ENCODE peak calls at places on chromosomes 16 and 17, in seven cellular contexts. One of them, this sample, is unnamed.

GRCh38 chr16:81514568-81515258 is 70.1 kb downstream of the CMIP start:
- DNase-seq in HCT116: no peak
- DNase-seq in H1: no peak
- DNase-seq in SK-N-SH: no peak
- DNase-seq in GM12878: no peak
- DNase-seq in K562: no peak
- DNase-seq in HepG2: no peak
- DNase-seq in this sample: no peak

GRCh38 chr16:89971495-89972243 is 23.1 kb downstream of the DEF8 start:
- DNase-seq in HCT116: no peak
- DNase-seq in H1: no peak
- DNase-seq in SK-N-SH: no peak
- DNase-seq in GM12878: no peak
- DNase-seq in K562: no peak
- DNase-seq in HepG2: no peak
- DNase-seq in this sample: no peak

GRCh38 chr17:81285894-81286293 is 9.2 kb downstream of the SLC38A10 start:
- DNase-seq in HCT116: no peak
- DNase-seq in H1: no peak
- DNase-seq in SK-N-SH: no peak
- DNase-seq in GM12878: no peak
- DNase-seq in K562: no peak
- DNase-seq in HepG2: no peak
- DNase-seq in this sample: no peak

GRCh38 chr16:70391881-70392481 is 45.3 kb downstream of the DDX19A start:
- DNase-seq in HCT116: no peak
- DNase-seq in H1: no peak
- DNase-seq in SK-N-SH: no peak
- DNase-seq in GM12878: no peak
- DNase-seq in K562: no peak
- DNase-seq in HepG2: no peak
- DNase-seq in this sample: no peak

GRCh38 chr17:37813753-37814152 is 68.9 kb upstream of the HNF1B start:
- DNase-seq in HCT116: no peak
- DNase-seq in H1: no peak
- DNase-seq in SK-N-SH: no peak
- DNase-seq in GM12878: no peak
- DNase-seq in K562: no peak
- DNase-seq in HepG2: no peak
- DNase-seq in this sample: no peak

GRCh38 chr16:3654249-3654991 is at the start of gene DNASE1:
- DNase-seq in HCT116: peak
- DNase-seq in H1: peak
- DNase-seq in SK-N-SH: peak
- DNase-seq in GM12878: peak
- DNase-seq in K562: peak
- DNase-seq in HepG2: peak
- DNase-seq in this sample: peak

GRCh38 chr17:45700171-45701090 is 83.7 kb upstream of the CRHR1 start:
- DNase-seq in HCT116: no peak
- DNase-seq in H1: no peak
- DNase-seq in SK-N-SH: no peak
- DNase-seq in GM12878: no peak
- DNase-seq in K562: no peak
- DNase-seq in HepG2: no peak
- DNase-seq in this sample: no peak

GRCh38 chr17:81509687-81510523 is 2.7 kb downstream of the ACTG1 start:
- DNase-seq in HCT116: no peak
- DNase-seq in H1: no peak
- DNase-seq in SK-N-SH: no peak
- DNase-seq in GM12878: no peak
- DNase-seq in K562: no peak
- DNase-seq in HepG2: no peak
- DNase-seq in this sample: no peak

GRCh38 chr17:61460796-61461585 is 8.8 kb downstream of the TBX4 start:
- DNase-seq in HCT116: no peak
- DNase-seq in H1: peak
- DNase-seq in SK-N-SH: no peak
- DNase-seq in GM12878: no peak
- DNase-seq in K562: no peak
- DNase-seq in HepG2: peak
- DNase-seq in this sample: no peak

GRCh38 chr17:61458000-61458399 is 5.8 kb downstream of the TBX4 start:
- DNase-seq in HCT116: no peak
- DNase-seq in H1: no peak
- DNase-seq in SK-N-SH: no peak
- DNase-seq in GM12878: no peak
- DNase-seq in K562: no peak
- DNase-seq in HepG2: no peak
- DNase-seq in this sample: no peak

GRCh38 chr17:61459968-61460718 is 7.9 kb downstream of the TBX4 start:
- DNase-seq in HCT116: no peak
- DNase-seq in H1: peak
- DNase-seq in SK-N-SH: no peak
- DNase-seq in GM12878: no peak
- DNase-seq in K562: no peak
- DNase-seq in HepG2: no peak
- DNase-seq in this sample: no peak

GRCh38 chr17:61458491-61459433 is 6.5 kb downstream of the TBX4 start:
- DNase-seq in HCT116: no peak
- DNase-seq in H1: peak
- DNase-seq in SK-N-SH: no peak
- DNase-seq in GM12878: no peak
- DNase-seq in K562: no peak
- DNase-seq in HepG2: no peak
- DNase-seq in this sample: no peak

GRCh38 chr17:61459434-61459809 is 7.2 kb downstream of the TBX4 start:
- DNase-seq in HCT116: no peak
- DNase-seq in H1: no peak
- DNase-seq in SK-N-SH: no peak
- DNase-seq in GM12878: no peak
- DNase-seq in K562: no peak
- DNase-seq in HepG2: no peak
- DNase-seq in this sample: no peak
- TF ChIP-seq JUND in HCT116: no peak
- TF ChIP-seq JUND in H1: no peak
- TF ChIP-seq JUND in SK-N-SH: no peak
- TF ChIP-seq JUND in GM12878: no peak
- TF ChIP-seq JUND in K562: no peak
- TF ChIP-seq JUND in HepG2: no peak
- TF ChIP-seq JUND in this sample: no peak

GRCh38 chr16:72029567-72030271 is 21.2 kb downstream of the DHODH start:
- DNase-seq in HCT116: no peak
- DNase-seq in H1: no peak
- DNase-seq in SK-N-SH: no peak
- DNase-seq in GM12878: no peak
- DNase-seq in K562: no peak
- DNase-seq in HepG2: no peak
- DNase-seq in this sample: no peak

GRCh38 chr16:72027669-72028378 is 19.3 kb downstream of the DHODH start:
- DNase-seq in HCT116: no peak
- DNase-seq in H1: no peak
- DNase-seq in SK-N-SH: no peak
- DNase-seq in GM12878: no peak
- DNase-seq in K562: no peak
- DNase-seq in HepG2: peak
- DNase-seq in this sample: no peak

GRCh38 chr16:72023962-72024361 is 15.4 kb downstream of the DHODH start:
- DNase-seq in HCT116: no peak
- DNase-seq in H1: no peak
- DNase-seq in SK-N-SH: no peak
- DNase-seq in GM12878: no peak
- DNase-seq in K562: no peak
- DNase-seq in HepG2: peak
- DNase-seq in this sample: no peak

GRCh38 chr16:72024862-72025382 is 16.4 kb downstream of the DHODH start:
- DNase-seq in HCT116: no peak
- DNase-seq in H1: no peak
- DNase-seq in SK-N-SH: no peak
- DNase-seq in GM12878: no peak
- DNase-seq in K562: no peak
- DNase-seq in HepG2: peak
- DNase-seq in this sample: no peak

DNA sequence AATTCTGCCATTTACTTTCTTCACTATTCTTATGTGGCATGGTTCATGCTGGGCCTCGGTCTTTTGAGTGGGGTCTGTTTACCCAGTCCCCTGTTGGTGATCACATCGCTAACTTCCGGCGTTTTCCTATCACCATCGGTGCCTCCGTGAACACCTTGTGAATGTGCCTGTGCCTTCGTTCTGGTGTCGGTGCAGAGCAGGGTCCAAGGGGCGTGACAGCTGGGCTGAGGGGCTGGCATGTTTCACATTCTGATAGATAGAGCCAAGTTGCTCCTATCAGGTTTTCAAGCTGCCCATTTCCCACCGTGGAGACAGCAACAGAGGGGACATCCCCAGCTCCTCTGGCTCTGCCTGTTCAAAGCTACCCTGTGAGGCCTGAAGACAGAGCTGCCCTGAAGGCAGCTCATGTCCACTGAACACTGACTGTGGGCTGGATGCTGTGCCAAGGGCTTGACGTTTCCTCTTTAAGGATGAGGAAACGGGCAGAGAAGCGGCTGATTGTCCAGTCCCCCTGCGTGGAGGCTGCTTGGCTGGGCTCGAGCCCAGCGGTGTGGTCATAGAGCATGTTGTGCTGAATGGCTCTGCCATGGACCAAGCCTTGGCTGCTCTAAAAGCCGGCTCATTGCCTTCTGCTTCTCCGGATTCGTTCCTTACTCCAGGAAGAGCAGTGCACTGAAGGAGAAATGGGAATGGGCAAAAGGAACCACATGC is 17.0 kb downstream of the DHODH start:
- DNase-seq in HCT116: no peak
- DNase-seq in H1: no peak
- DNase-seq in SK-N-SH: no peak
- DNase-seq in GM12878: no peak
- DNase-seq in K562: no peak
- DNase-seq in HepG2: peak
- DNase-seq in this sample: no peak
- TF ChIP-seq JUND in HCT116: no peak
- TF ChIP-seq JUND in H1: no peak
- TF ChIP-seq JUND in SK-N-SH: no peak
- TF ChIP-seq JUND in GM12878: no peak
- TF ChIP-seq JUND in K562: no peak
- TF ChIP-seq JUND in HepG2: no peak
- TF ChIP-seq JUND in this sample: no peak

DNA sequence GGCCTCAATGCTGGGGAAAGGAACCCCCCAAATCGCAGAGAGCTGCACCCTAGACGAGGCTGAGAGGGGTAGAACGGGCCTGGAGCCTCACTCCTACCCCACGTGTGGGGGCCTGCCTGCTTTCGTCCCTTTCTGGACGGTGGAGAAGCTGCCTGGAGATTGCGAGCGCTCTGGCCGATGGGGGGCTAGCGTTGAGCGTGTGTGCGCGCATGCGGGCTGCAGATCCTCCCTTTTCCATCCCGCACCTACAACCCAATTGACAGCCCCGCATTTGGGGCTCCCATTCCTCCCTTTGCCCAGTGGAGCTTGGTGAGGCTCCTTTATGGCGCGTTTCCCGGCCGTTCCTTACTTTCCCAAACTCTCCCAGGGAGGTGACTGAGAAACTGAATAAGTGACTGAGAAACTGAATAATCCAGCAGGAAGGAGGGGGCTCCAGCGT is 896 bp upstream of the ESRP2 start:
- DNase-seq in HCT116: no peak
- DNase-seq in H1: no peak
- DNase-seq in SK-N-SH: no peak
- DNase-seq in GM12878: no peak
- DNase-seq in K562: no peak
- DNase-seq in HepG2: peak
- DNase-seq in this sample: no peak
- TF ChIP-seq JUND in HCT116: no peak
- TF ChIP-seq JUND in H1: no peak
- TF ChIP-seq JUND in SK-N-SH: no peak
- TF ChIP-seq JUND in GM12878: no peak
- TF ChIP-seq JUND in K562: no peak
- TF ChIP-seq JUND in HepG2: no peak
- TF ChIP-seq JUND in this sample: no peak

GRCh38 chr17:43784628-43785101 is 4.4 kb downstream of the CFAP97D1 start:
- DNase-seq in HCT116: no peak
- DNase-seq in H1: no peak
- DNase-seq in SK-N-SH: no peak
- DNase-seq in GM12878: no peak
- DNase-seq in K562: no peak
- DNase-seq in HepG2: peak
- DNase-seq in this sample: no peak

GRCh38 chr17:43782903-43783462 is 2.7 kb downstream of the CFAP97D1 start:
- DNase-seq in HCT116: no peak
- DNase-seq in H1: no peak
- DNase-seq in SK-N-SH: no peak
- DNase-seq in GM12878: no peak
- DNase-seq in K562: no peak
- DNase-seq in HepG2: no peak
- DNase-seq in this sample: no peak

GRCh38 chr17:43780135-43780534 is at the start of gene CFAP97D1:
- DNase-seq in HCT116: no peak
- DNase-seq in H1: no peak
- DNase-seq in SK-N-SH: no peak
- DNase-seq in GM12878: no peak
- DNase-seq in K562: no peak
- DNase-seq in HepG2: no peak
- DNase-seq in this sample: no peak

GRCh38 chr17:43787728-43788127 is 7.5 kb downstream of the CFAP97D1 start:
- DNase-seq in HCT116: no peak
- DNase-seq in H1: no peak
- DNase-seq in SK-N-SH: no peak
- DNase-seq in GM12878: no peak
- DNase-seq in K562: no peak
- DNase-seq in HepG2: no peak
- DNase-seq in this sample: no peak

DNA sequence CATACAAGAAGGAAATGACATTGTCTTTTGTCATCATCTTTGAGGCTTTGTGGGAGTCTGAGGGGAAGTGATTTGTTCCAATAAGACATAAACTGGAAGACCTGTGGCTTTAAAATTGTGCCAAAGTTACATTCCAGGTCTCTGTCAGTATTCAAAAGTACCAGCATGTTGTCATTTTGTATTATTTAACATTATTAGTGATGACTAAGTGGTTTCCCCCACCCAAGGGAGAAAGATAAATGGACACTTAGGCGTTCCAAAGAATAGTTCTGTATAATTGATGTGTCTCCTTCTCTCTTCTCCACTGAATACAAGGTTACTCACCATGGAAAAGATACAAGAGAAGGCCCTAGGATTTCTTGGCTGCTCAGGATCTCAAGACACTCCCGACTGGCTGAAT is 3.8 kb downstream of the CFAP97D1 start:
- DNase-seq in HCT116: no peak
- DNase-seq in H1: no peak
- DNase-seq in SK-N-SH: no peak
- DNase-seq in GM12878: no peak
- DNase-seq in K562: no peak
- DNase-seq in HepG2: no peak
- DNase-seq in this sample: no peak
- TF ChIP-seq JUND in HCT116: no peak
- TF ChIP-seq JUND in H1: no peak
- TF ChIP-seq JUND in SK-N-SH: peak
- TF ChIP-seq JUND in GM12878: no peak
- TF ChIP-seq JUND in K562: no peak
- TF ChIP-seq JUND in HepG2: no peak
- TF ChIP-seq JUND in this sample: no peak

This sample was measured in T47D.